ENCODE peak calls at places on chromosomes 12 and 14, in four cellular contexts. U, O, Z and H are unnamed samples.
A peak's percentile ranks its signal among the peaks of the same experiment; 100 is the strongest.

GRCh38 chr12:72368719-72369505 is 96.7 kb downstream of the TRHDE start:
- DNase-seq in U (no peak), O (peak; percentile 0), Z (no peak), H (no peak)

GRCh38 chr14:32078030-32078793 is 1.1 kb downstream of the ARHGAP5 start:
- DNase-seq in U (no peak), O (peak; percentile 70), Z (no peak), H (peak; percentile 74)

GRCh38 chr14:21802441-21802840 is 128.8 kb upstream of the OR4E1 start:
- DNase-seq in U (no peak), O (no peak), Z (no peak), H (no peak)

GRCh38 chr14:35113308-35113950 is 8.4 kb downstream of the PPP2R3C start:
- DNase-seq in U (no peak), O (no peak), Z (no peak), H (no peak)

GRCh38 chr12:879641-880040 is 69.9 kb downstream of the RAD52 start:
- DNase-seq in U (no peak), O (no peak), Z (no peak), H (no peak)

GRCh38 chr14:80059041-80059440 is 152.3 kb downstream of the DIO2 start:
- DNase-seq in U (no peak), O (no peak), Z (no peak), H (no peak)

GRCh38 chr12:26648999-26649398 is 184.0 kb downstream of the ITPR2 start:
- DNase-seq in U (no peak), O (no peak), Z (no peak), H (no peak)

GRCh38 chr14:70622111-70622712 is 19.5 kb upstream of the TTC9 start:
- DNase-seq in U (peak; percentile 53), O (peak; percentile 64), Z (no peak), H (peak; percentile 44)

GRCh38 chr12:56629459-56630179 is 507 bp downstream of the BAZ2A start:
- DNase-seq in U (no peak), O (no peak), Z (no peak), H (no peak)

GRCh38 chr14:100644383-100644782 is 57.2 kb upstream of the BEGAIN start:
- DNase-seq in U (no peak), O (no peak), Z (no peak), H (no peak)

GRCh38 chr12:110581951-110582285 is 1.2 kb downstream of the PPTC7 start:
- DNase-seq in U (no peak), O (no peak), Z (no peak), H (no peak)

GRCh38 chr12:109115758-109116610 is at the start of gene ACACB:
- DNase-seq in U (no peak), O (peak; percentile 94), Z (no peak), H (no peak)

GRCh38 chr14:59022144-59022543 is 166.3 kb upstream of the DAAM1 start:
- DNase-seq in U (no peak), O (no peak), Z (no peak), H (no peak)

GRCh38 chr14:77760381-77761204 is at the start of gene SNW1:
- DNase-seq in U (peak; percentile 83), O (peak; percentile 91), Z (peak; percentile 83), H (peak; percentile 91)

DNA sequence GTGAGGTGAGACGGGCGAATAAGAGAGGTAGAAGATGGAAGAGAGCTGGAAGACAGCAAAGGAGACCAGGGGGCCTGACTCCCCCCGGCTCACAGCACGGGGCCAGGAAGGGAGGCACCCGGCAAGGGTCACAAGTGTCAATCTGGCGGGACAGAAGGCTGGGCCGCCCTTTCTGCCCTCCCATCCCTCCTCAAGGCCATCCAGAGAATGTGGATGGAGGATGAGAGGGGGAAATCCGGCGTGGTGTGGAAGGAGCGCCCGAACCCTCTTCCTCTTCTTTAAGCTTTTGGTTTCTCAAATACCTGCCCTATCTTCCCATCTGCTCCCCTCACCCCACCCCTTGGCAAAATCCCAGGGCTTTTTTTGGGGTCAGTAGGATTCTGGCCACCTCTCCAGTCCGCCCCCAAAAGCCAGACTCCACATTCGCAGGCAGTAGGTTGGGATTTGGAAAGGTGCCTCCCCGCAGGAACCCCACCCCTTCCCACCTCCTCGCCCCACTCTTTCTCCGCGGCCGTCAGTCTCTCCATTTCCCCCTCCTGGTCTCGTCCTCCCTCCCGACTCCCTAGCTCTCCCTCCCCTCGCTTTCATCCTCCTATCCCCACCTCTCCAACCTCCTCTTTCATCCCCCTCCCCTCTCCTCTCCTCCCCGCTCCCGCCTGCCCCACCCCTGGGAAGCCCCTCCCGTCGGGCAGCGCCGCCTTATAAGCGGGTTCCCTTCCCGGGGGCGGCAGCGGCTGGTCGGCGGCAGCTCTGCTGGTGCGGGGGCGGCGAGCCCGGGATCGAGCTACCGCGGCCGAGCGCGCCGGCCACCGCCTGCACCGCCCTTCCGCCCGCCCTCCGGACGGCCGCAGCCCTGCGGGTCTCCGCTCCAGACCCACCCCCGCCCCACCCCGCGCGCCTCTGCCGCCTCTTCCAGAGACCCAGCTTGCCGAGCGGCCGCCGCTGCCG is at the start of gene PTMS:
- DNase-seq in U (peak; percentile 83), O (peak; percentile 41), Z (no peak), H (peak; percentile 92)
- TF ChIP-seq JUND in U (no peak), O (no peak), Z (no peak), H (no peak)

GRCh38 chr12:14950982-14951746 is 10.2 kb downstream of the ARHGDIB start:
- DNase-seq in U (peak; percentile 68), O (peak; percentile 56), Z (no peak), H (no peak)

GRCh38 chr12:14950421-14950820 is 11.0 kb downstream of the ARHGDIB start:
- DNase-seq in U (no peak), O (no peak), Z (no peak), H (no peak)

GRCh38 chr12:14949631-14950030 is 11.3 kb upstream of the ERP27 start:
- DNase-seq in U (no peak), O (no peak), Z (no peak), H (no peak)

GRCh38 chr12:14946856-14947255 is 8.5 kb upstream of the ERP27 start:
- DNase-seq in U (no peak), O (no peak), Z (no peak), H (no peak)

DNA sequence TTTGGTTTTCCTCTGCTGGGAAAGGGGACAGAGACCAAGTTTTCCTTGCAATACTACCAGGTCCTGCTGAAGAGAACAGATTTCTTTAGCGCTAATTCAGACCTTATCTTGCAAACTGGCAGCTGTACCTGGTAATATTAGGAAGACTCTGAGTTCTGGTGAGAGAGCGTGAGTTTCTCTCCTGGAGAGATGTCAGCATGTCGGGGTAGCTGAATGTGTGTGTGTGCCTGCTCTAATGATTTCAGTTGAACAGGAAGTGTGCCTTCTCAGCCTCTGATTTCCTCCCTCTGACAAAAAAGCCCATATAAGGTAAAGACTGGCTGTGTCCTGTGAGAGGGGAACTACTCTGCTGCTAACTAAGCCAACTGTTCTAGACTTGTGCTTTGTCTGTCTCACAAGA is 10.3 kb upstream of the ERP27 start:
- DNase-seq in U (no peak), O (no peak), Z (no peak), H (no peak)
- TF ChIP-seq JUND in U (no peak), O (no peak), Z (no peak), H (no peak)

GRCh38 chr12:118033902-118034301 is 17.4 kb downstream of the RFC5 start:
- DNase-seq in U (no peak), O (no peak), Z (no peak), H (no peak)
- TF ChIP-seq JUND in U (no peak), O (no peak), Z (no peak), H (no peak)

DNA sequence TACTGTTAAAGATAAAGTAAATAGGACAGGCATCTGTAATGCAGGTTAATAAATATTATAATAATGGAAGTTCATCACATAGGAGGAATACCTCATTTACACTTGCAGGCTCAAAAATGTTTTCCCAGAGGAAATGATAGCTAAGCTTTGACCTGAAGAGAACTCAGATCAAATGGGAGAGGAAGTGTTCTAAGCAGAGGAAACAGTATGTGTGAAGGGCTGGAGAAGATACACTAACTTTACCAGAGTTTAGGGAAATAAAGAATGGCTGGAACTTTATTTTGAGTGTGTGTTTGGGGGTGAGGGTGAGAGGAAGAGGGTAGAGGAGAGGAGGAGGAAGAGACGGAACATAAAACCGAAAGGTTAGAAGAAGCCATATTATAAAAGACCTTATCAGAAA is 34.0 kb upstream of the AP4S1 start:
- DNase-seq in U (no peak), O (no peak), Z (no peak), H (no peak)
- TF ChIP-seq JUND in U (no peak), O (no peak), Z (no peak), H (no peak)